ENCODE peak calls at places on chromosomes 4 and X, in nine cellular contexts. X is upper lobe of left lung, J is stomach, G is uterus, W is thyroid gland, S is body of pancreas, R is A549, I is tibial nerve, D is HCT116. M is an unnamed sample.

GRCh38 chrX:130245441-130245840 is 23.3 kb downstream of the ZNF280C start:
- DNase-seq in X (no peak), J (no peak), G (no peak), W (no peak), S (no peak), R (no peak), I (no peak), D (no peak), M (no peak)

GRCh38 chr4:55947912-55948725 is 626 bp upstream of the CEP135 start:
- DNase-seq in X (peak; percentile 31), J (no peak), G (no peak), W (no peak), S (no peak), R (peak; percentile 63), I (peak; percentile 11), D (peak; percentile 28), M (peak; percentile 37)

GRCh38 chrX:55522577-55523254 is 33.1 kb upstream of the USP51 start:
- DNase-seq in X (no peak), J (no peak), G (no peak), W (no peak), S (no peak), R (no peak), I (no peak), D (no peak), M (no peak)

GRCh38 chr4:7759221-7759620 is 180.4 kb downstream of the AFAP1 start:
- DNase-seq in X (no peak), J (no peak), G (no peak), W (no peak), S (no peak), R (no peak), I (no peak), D (no peak), M (no peak)

GRCh38 chr4:39591290-39591689 is 47.4 kb downstream of the SMIM14 start:
- DNase-seq in X (no peak), J (peak; percentile 32), G (no peak), W (no peak), S (peak; percentile 66), R (peak; percentile 64), I (no peak), D (no peak), M (no peak)

GRCh38 chr4:177853198-177853597 is 411.0 kb upstream of the AGA start:
- DNase-seq in X (no peak), J (no peak), G (no peak), W (no peak), S (no peak), R (no peak), I (no peak), D (no peak), M (no peak)

GRCh38 chrX:71542825-71543224 is 9.9 kb downstream of the OGT start:
- DNase-seq in X (no peak), J (no peak), G (no peak), W (no peak), S (no peak), R (no peak), I (no peak), D (no peak), M (no peak)

GRCh38 chrX:75968293-75968692 is 183.2 kb upstream of the MAGEE2 start:
- DNase-seq in X (no peak), J (peak; percentile 42), G (no peak), W (no peak), S (no peak), R (peak; percentile 7), I (no peak), D (peak; percentile 15), M (no peak)

GRCh38 chr4:8188743-8189550 is 10.1 kb upstream of the SH3TC1 start:
- DNase-seq in X (peak; percentile 87), J (peak; percentile 82), G (no peak), W (peak; percentile 93), S (peak; percentile 87), R (no peak), I (no peak), D (no peak), M (no peak)

GRCh38 chr4:95421869-95422268 is 126.9 kb downstream of the UNC5C start:
- DNase-seq in X (no peak), J (no peak), G (no peak), W (no peak), S (no peak), R (no peak), I (no peak), D (no peak), M (no peak)

GRCh38 chrX:150216716-150217115 is 146.4 kb upstream of the MAMLD1 start:
- DNase-seq in X (peak; percentile 2), J (no peak), G (no peak), W (no peak), S (no peak), R (no peak), I (no peak), D (no peak), M (no peak)

GRCh38 chrX:139702658-139703057 is 5.3 kb downstream of the MCF2 start:
- DNase-seq in X (no peak), J (no peak), G (no peak), W (no peak), S (no peak), R (no peak), I (no peak), D (no peak), M (no peak)

GRCh38 chr4:142326181-142326580 is 519.9 kb downstream of the INPP4B start:
- DNase-seq in X (no peak), J (no peak), G (no peak), W (no peak), S (no peak), R (no peak), I (no peak), D (no peak), M (no peak)

GRCh38 chr4:7073526-7074390 is 5.9 kb upstream of the GRPEL1 start:
- DNase-seq in X (no peak), J (no peak), G (no peak), W (peak; percentile 17), S (no peak), R (peak; percentile 76), I (peak; percentile 35), D (peak; percentile 65), M (peak; percentile 47)

GRCh38 chrX:100649550-100650356 is 5.8 kb downstream of the SRPX2 start:
- DNase-seq in X (peak; percentile 40), J (no peak), G (peak; percentile 79), W (peak; percentile 2), S (peak; percentile 38), R (peak; percentile 41), I (peak; percentile 79), D (no peak), M (no peak)

GRCh38 chrX:100647095-100647494 is 3.1 kb downstream of the SRPX2 start:
- DNase-seq in X (no peak), J (no peak), G (peak; percentile 33), W (no peak), S (no peak), R (no peak), I (no peak), D (no peak), M (no peak)

GRCh38 chrX:100645106-100645505 is 1.1 kb downstream of the SRPX2 start:
- DNase-seq in X (no peak), J (no peak), G (no peak), W (no peak), S (no peak), R (no peak), I (no peak), D (no peak), M (no peak)

GRCh38 chrX:100648601-100649417 is 4.8 kb downstream of the SRPX2 start:
- DNase-seq in X (no peak), J (no peak), G (peak; percentile 57), W (no peak), S (no peak), R (peak; percentile 14), I (no peak), D (no peak), M (no peak)

DNA sequence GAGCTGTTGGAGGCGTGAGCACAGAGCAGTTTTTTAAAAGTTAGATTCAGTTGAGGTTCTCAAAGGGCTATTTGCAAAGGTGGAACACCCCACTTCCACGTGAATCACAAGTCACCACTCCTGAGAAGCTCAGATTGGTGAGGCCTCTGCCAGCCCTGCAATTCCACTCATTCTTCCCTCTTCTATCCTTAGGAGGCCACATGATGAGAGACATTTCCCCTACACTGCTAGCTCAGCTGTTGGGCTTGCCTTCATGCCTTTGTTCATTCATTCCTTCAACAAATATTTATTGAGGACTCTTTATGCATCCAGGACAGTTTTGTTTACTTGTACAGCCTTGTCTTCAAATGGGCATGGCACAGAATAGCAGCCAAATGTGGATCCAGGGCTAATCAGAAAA is 3.7 kb downstream of the SRPX2 start:
- DNase-seq in X (no peak), J (no peak), G (no peak), W (no peak), S (no peak), R (no peak), I (no peak), D (no peak), M (no peak)
- TF ChIP-seq POLR2A in X (no peak), J (no peak), G (no peak), W (no peak), S (no peak), R (no peak), I (no peak), D (no peak), M (no peak)

DNA sequence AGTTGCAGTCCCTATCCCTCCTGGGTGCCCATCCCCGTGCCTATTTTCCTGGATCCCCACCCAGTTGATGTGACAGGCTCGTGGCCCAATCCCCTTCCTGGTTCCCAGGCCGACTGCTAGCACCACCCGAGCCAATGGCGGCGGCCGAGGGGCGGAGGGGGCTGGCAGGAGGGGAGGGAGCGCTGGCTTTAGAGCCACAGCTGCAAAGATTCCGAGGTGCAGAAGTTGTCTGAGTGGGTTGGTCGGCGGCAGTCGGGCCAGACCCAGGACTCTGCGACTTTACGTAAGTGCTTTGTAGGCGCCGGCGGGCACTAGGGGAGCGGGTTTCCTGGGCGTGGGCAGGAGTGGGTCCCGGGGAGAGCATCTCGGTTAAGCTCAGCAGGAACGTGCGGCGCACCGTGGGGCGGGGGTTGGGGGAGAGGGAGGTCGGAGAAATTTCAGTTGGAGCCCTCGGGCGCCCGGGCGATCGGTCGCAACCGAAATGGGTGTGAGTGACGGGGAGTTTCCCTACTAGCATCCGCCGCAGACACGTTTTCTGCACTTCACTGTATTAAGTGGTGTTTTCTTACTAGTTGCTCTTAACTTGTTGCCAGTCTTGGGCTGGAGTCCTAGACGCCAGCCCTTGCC is at the start of gene PLS3:
- DNase-seq in X (peak; percentile 84), J (peak; percentile 76), G (peak; percentile 84), W (peak; percentile 84), S (peak; percentile 85), R (peak; percentile 94), I (peak; percentile 64), D (peak; percentile 77), M (peak; percentile 61)
- TF ChIP-seq POLR2A in X (no peak), J (no peak), G (peak; percentile 74), W (peak; percentile 89), S (peak; percentile 67), R (peak; percentile 72), I (peak; percentile 73), D (peak; percentile 45), M (peak; percentile 80)

DNA sequence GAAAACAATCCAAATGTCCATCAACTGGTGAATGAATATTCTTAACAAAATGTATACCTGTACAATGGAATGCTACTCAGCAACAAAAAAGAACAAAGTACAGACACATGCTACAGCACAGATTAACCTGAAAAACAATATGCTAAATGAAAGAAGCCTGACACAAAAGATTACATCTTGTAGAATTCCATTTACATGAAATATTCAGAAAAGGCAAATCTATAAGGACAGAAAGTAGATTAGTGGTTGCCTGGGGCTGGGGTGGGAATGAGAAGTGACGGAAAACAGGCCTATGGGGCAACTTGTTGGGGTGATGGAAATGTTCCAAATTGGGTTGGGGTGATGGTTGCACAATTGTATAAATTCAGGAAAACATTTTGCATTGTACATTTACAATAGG is 219.1 kb upstream of the GPC4 start:
- DNase-seq in X (no peak), J (no peak), G (no peak), W (no peak), S (no peak), R (no peak), I (no peak), D (no peak), M (no peak)
- TF ChIP-seq POLR2A in X (no peak), J (no peak), G (no peak), W (no peak), S (no peak), R (no peak), I (no peak), D (no peak), M (no peak)

GRCh38 chr4:123398151-123398802 is 1.7 kb downstream of the SPRY1 start:
- DNase-seq in X (peak; percentile 73), J (peak; percentile 82), G (peak; percentile 71), W (peak; percentile 79), S (peak; percentile 84), R (peak; percentile 59), I (peak; percentile 33), D (peak; percentile 22), M (no peak)
- TF ChIP-seq POLR2A in X (no peak), J (no peak), G (no peak), W (peak; percentile 54), S (peak; percentile 44), R (no peak), I (no peak), D (no peak), M (no peak)